ENCODE peak calls at places on chromosomes 11 and 22, in ten cellular contexts. H is MCF 10A; F is naive thymus-derived CD4-positive, alpha-beta T cell; D is HEK293T; J is fibroblast of mammary gland; L is NCI-H1105 treated with DMSO at 0.1 percent for 48 hours; Z is HFF-Myc; O is EH; X is iPS-NIHi11; A is stomach. V is an unnamed sample.

GRCh38 chr11:34180045-34180813 is 74.8 kb downstream of the NAT10 start:
- DNase-seq in L (no peak), H (no peak), D (no peak), O (no peak), Z (no peak), F (no peak), J (no peak), X (no peak), A (no peak), V (no peak)

GRCh38 chr11:19832901-19833300 is 120.3 kb downstream of the NAV2 start:
- DNase-seq in H (no peak), O (no peak), Z (no peak), X (no peak), F (no peak), L (no peak), D (no peak), A (no peak), J (no peak), V (no peak)

GRCh38 chr11:62443390-62444201 is 24.8 kb downstream of the SCGB1A1 start:
- DNase-seq in L (no peak), J (no peak), Z (no peak), A (no peak), O (peak; percentile 79), H (no peak), X (no peak), F (no peak), D (no peak), V (no peak)

GRCh38 chr11:46294365-46295309 is 17.2 kb downstream of the CREB3L1 start:
- DNase-seq in F (no peak), J (peak; percentile 91), H (peak; percentile 31), Z (peak; percentile 83), L (no peak), X (peak; percentile 67), A (peak; percentile 48), O (peak; percentile 100), D (no peak), V (peak; percentile 97)

GRCh38 chr11:48141475-48142100 is 75.0 kb upstream of the OR4B1 start:
- DNase-seq in A (no peak), Z (no peak), L (no peak), X (no peak), O (peak; percentile 42), H (peak; percentile 8), D (no peak), F (peak; percentile 18), J (peak; percentile 38), V (peak; percentile 29)

GRCh38 chr11:81373986-81374385 is 1359.7 kb downstream of the FAM181B start:
- DNase-seq in D (no peak), A (no peak), Z (no peak), L (no peak), O (no peak), X (no peak), J (no peak), F (no peak), H (no peak), V (no peak)

GRCh38 chr11:19419021-19419750 is 178.4 kb upstream of the E2F8 start:
- DNase-seq in D (no peak), J (peak; percentile 51), O (peak; percentile 65), A (no peak), Z (no peak), F (no peak), X (no peak), H (peak; percentile 41), L (no peak), V (peak; percentile 37)

GRCh38 chr22:21762712-21763581 is 27.4 kb upstream of the YPEL1 start:
- DNase-seq in F (no peak), O (no peak), J (no peak), H (no peak), D (no peak), Z (no peak), X (no peak), A (no peak), L (no peak), V (no peak)

GRCh38 chr11:81071641-81072040 is 1630.8 kb upstream of the TENM4 start:
- DNase-seq in D (no peak), J (no peak), L (no peak), A (no peak), Z (no peak), O (no peak), F (no peak), H (peak; percentile 1), X (no peak), V (no peak)

GRCh38 chr22:48630848-48631247 is 1196.8 kb downstream of the BRD1 start:
- DNase-seq in H (no peak), L (no peak), D (no peak), A (no peak), X (no peak), O (no peak), J (no peak), Z (no peak), F (no peak), V (no peak)

GRCh38 chr11:65375012-65375411 is 7.4 kb downstream of the SLC25A45 start:
- DNase-seq in X (no peak), A (no peak), O (no peak), H (peak; percentile 40), J (no peak), D (no peak), F (no peak), L (no peak), Z (no peak), V (no peak)

GRCh38 chr11:7019500-7020182 is 505 bp downstream of the ZNF214 start:
- DNase-seq in Z (no peak), H (no peak), D (peak; percentile 29), F (no peak), A (no peak), J (peak; percentile 18), X (peak; percentile 44), O (no peak), L (no peak), V (peak; percentile 23)

V was measured in astrocyte.